ENCODE peak calls at places on chromosomes 11 and 22, in eight cellular contexts. I, G, B, A, S, V, M and L are unnamed samples.

GRCh38 chr22:42328130-42328821 is 57.8 kb upstream of the TCF20 start:
- DNase-seq in I (no peak), G (no peak), B (no peak), A (no peak), S (no peak), V (no peak), M (no peak), L (no peak)

GRCh38 chr11:13962562-13963168 is at the start of gene SPON1:
- DNase-seq in I (peak), G (no peak), B (peak), A (no peak), S (no peak), V (no peak), M (peak), L (peak)

GRCh38 chr11:1404461-1405185 is 14.9 kb downstream of the BRSK2 start:
- DNase-seq in I (no peak), G (no peak), B (no peak), A (no peak), S (no peak), V (no peak), M (no peak), L (no peak)

GRCh38 chr22:27597703-27598444 is 203.7 kb downstream of the MN1 start:
- DNase-seq in I (peak), G (no peak), B (no peak), A (no peak), S (peak), V (no peak), M (no peak), L (no peak)

GRCh38 chr11:409008-409599 is 5.7 kb downstream of the SIGIRR start:
- DNase-seq in I (no peak), G (no peak), B (no peak), A (no peak), S (no peak), V (no peak), M (no peak), L (no peak)

GRCh38 chr11:116579857-116580727 is 192.7 kb downstream of the BUD13 start:
- DNase-seq in I (no peak), G (no peak), B (no peak), A (no peak), S (no peak), V (no peak), M (no peak), L (no peak)

GRCh38 chr11:12540913-12541587 is 133.2 kb upstream of the TEAD1 start:
- DNase-seq in I (peak), G (no peak), B (no peak), A (no peak), S (no peak), V (no peak), M (peak), L (no peak)

GRCh38 chr11:38005597-38005996 is 1407.6 kb upstream of the RAG2 start:
- DNase-seq in I (peak), G (no peak), B (no peak), A (no peak), S (no peak), V (no peak), M (peak), L (no peak)

GRCh38 chr11:103584021-103584420 is 452.4 kb upstream of the DDI1 start:
- DNase-seq in I (no peak), G (no peak), B (no peak), A (no peak), S (no peak), V (no peak), M (no peak), L (no peak)

GRCh38 chr11:9280655-9281301 is 15.6 kb upstream of the DENND5A start:
- DNase-seq in I (peak), G (peak), B (peak), A (no peak), S (no peak), V (no peak), M (peak), L (peak)

GRCh38 chr22:28600546-28601143 is 79.0 kb downstream of the TTC28 start:
- DNase-seq in I (peak), G (peak), B (no peak), A (no peak), S (peak), V (no peak), M (peak), L (peak)

GRCh38 chr22:23896523-23897186 is 2.5 kb downstream of the MIF start:
- DNase-seq in I (no peak), G (no peak), B (no peak), A (no peak), S (peak), V (no peak), M (no peak), L (no peak)

GRCh38 chr11:126561327-126561893 is 205.9 kb downstream of the ST3GAL4 start:
- DNase-seq in I (peak), G (no peak), B (no peak), A (no peak), S (peak), V (no peak), M (peak), L (peak)

GRCh38 chr11:94543695-94544581 is at the start of gene FUT4:
- DNase-seq in I (peak), G (peak), B (peak), A (peak), S (peak), V (peak), M (peak), L (peak)